ENCODE peak calls at places on chromosomes 12 and 14, in seven cellular contexts. One of them, this sample, is unnamed.

GRCh38 chr12:13154027-13154538 is 42.4 kb upstream of the EMP1 start:
- DNase-seq in aorta: no peak
- DNase-seq in psoas muscle: no peak
- DNase-seq in ovary: no peak
- DNase-seq in left ventricle myocardium inferior: no peak
- DNase-seq in neural progenitor cell: no peak
- DNase-seq in coronary artery: no peak
- DNase-seq in this sample: no peak

GRCh38 chr12:96297504-96297903 is 102.7 kb downstream of the CDK17 start:
- DNase-seq in aorta: no peak
- DNase-seq in psoas muscle: no peak
- DNase-seq in ovary: no peak
- DNase-seq in left ventricle myocardium inferior: no peak
- DNase-seq in neural progenitor cell: no peak
- DNase-seq in coronary artery: no peak
- DNase-seq in this sample: no peak

GRCh38 chr12:129750426-129750825 is 153.4 kb downstream of the TMEM132D start:
- DNase-seq in aorta: no peak
- DNase-seq in psoas muscle: no peak
- DNase-seq in ovary: no peak
- DNase-seq in left ventricle myocardium inferior: no peak
- DNase-seq in neural progenitor cell: no peak
- DNase-seq in coronary artery: no peak
- DNase-seq in this sample: no peak

GRCh38 chr12:126474703-126475102 is 1409.5 kb downstream of the AACS start:
- DNase-seq in aorta: no peak
- DNase-seq in psoas muscle: no peak
- DNase-seq in ovary: no peak
- DNase-seq in left ventricle myocardium inferior: no peak
- DNase-seq in neural progenitor cell: no peak
- DNase-seq in coronary artery: no peak
- DNase-seq in this sample: no peak

GRCh38 chr12:45878630-45879255 is 111.6 kb downstream of the SCAF11 start:
- DNase-seq in aorta: no peak
- DNase-seq in psoas muscle: no peak
- DNase-seq in ovary: no peak
- DNase-seq in left ventricle myocardium inferior: no peak
- DNase-seq in neural progenitor cell: no peak
- DNase-seq in coronary artery: no peak
- DNase-seq in this sample: no peak

GRCh38 chr12:123752046-123752445 is 10.1 kb upstream of the DNAH10 start:
- DNase-seq in aorta: no peak
- DNase-seq in psoas muscle: no peak
- DNase-seq in ovary: no peak
- DNase-seq in left ventricle myocardium inferior: no peak
- DNase-seq in neural progenitor cell: no peak
- DNase-seq in coronary artery: no peak
- DNase-seq in this sample: no peak

GRCh38 chr12:11324426-11324825 is 14.2 kb upstream of the PRB4 start:
- DNase-seq in aorta: no peak
- DNase-seq in psoas muscle: no peak
- DNase-seq in ovary: no peak
- DNase-seq in left ventricle myocardium inferior: no peak
- DNase-seq in neural progenitor cell: no peak
- DNase-seq in coronary artery: no peak
- DNase-seq in this sample: no peak

GRCh38 chr14:69141550-69141949 is 11.4 kb downstream of the DCAF5 start:
- DNase-seq in aorta: no peak
- DNase-seq in psoas muscle: no peak
- DNase-seq in ovary: no peak
- DNase-seq in left ventricle myocardium inferior: no peak
- DNase-seq in neural progenitor cell: no peak
- DNase-seq in coronary artery: no peak
- DNase-seq in this sample: no peak

GRCh38 chr14:104423715-104424405 is 155.7 kb upstream of the C14orf180 start:
- DNase-seq in aorta: no peak
- DNase-seq in psoas muscle: no peak
- DNase-seq in ovary: no peak
- DNase-seq in left ventricle myocardium inferior: no peak
- DNase-seq in neural progenitor cell: no peak
- DNase-seq in coronary artery: peak
- DNase-seq in this sample: no peak

GRCh38 chr14:104370256-104370870 is 209.2 kb upstream of the C14orf180 start:
- DNase-seq in aorta: peak
- DNase-seq in psoas muscle: peak
- DNase-seq in ovary: no peak
- DNase-seq in left ventricle myocardium inferior: no peak
- DNase-seq in neural progenitor cell: peak
- DNase-seq in coronary artery: no peak
- DNase-seq in this sample: no peak

GRCh38 chr12:5807538-5808219 is 137.4 kb downstream of the ANO2 start:
- DNase-seq in aorta: no peak
- DNase-seq in psoas muscle: no peak
- DNase-seq in ovary: no peak
- DNase-seq in left ventricle myocardium inferior: no peak
- DNase-seq in neural progenitor cell: no peak
- DNase-seq in coronary artery: no peak
- DNase-seq in this sample: no peak

GRCh38 chr14:61730756-61731373 is 31.4 kb upstream of the SNAPC1 start:
- DNase-seq in aorta: no peak
- DNase-seq in psoas muscle: no peak
- DNase-seq in ovary: no peak
- DNase-seq in left ventricle myocardium inferior: no peak
- DNase-seq in neural progenitor cell: no peak
- DNase-seq in coronary artery: no peak
- DNase-seq in this sample: no peak

GRCh38 chr12:116821291-116821690 is 60.0 kb downstream of the HRK start:
- DNase-seq in aorta: no peak
- DNase-seq in psoas muscle: no peak
- DNase-seq in ovary: peak
- DNase-seq in left ventricle myocardium inferior: no peak
- DNase-seq in neural progenitor cell: no peak
- DNase-seq in coronary artery: no peak
- DNase-seq in this sample: no peak

GRCh38 chr14:54353694-54354093 is 43.1 kb upstream of the CDKN3 start:
- DNase-seq in aorta: no peak
- DNase-seq in psoas muscle: no peak
- DNase-seq in ovary: no peak
- DNase-seq in left ventricle myocardium inferior: no peak
- DNase-seq in neural progenitor cell: no peak
- DNase-seq in coronary artery: no peak
- DNase-seq in this sample: no peak

GRCh38 chr14:54354096-54354495 is 42.7 kb upstream of the CDKN3 start:
- DNase-seq in aorta: no peak
- DNase-seq in psoas muscle: no peak
- DNase-seq in ovary: no peak
- DNase-seq in left ventricle myocardium inferior: no peak
- DNase-seq in neural progenitor cell: no peak
- DNase-seq in coronary artery: no peak
- DNase-seq in this sample: no peak

GRCh38 chr14:54354968-54355641 is 41.7 kb upstream of the CDKN3 start:
- DNase-seq in aorta: no peak
- DNase-seq in psoas muscle: no peak
- DNase-seq in ovary: no peak
- DNase-seq in left ventricle myocardium inferior: no peak
- DNase-seq in neural progenitor cell: no peak
- DNase-seq in coronary artery: no peak
- DNase-seq in this sample: no peak

GRCh38 chr14:54355698-54356097 is 41.1 kb upstream of the CDKN3 start:
- DNase-seq in aorta: no peak
- DNase-seq in psoas muscle: no peak
- DNase-seq in ovary: no peak
- DNase-seq in left ventricle myocardium inferior: no peak
- DNase-seq in neural progenitor cell: no peak
- DNase-seq in coronary artery: no peak
- DNase-seq in this sample: no peak

DNA sequence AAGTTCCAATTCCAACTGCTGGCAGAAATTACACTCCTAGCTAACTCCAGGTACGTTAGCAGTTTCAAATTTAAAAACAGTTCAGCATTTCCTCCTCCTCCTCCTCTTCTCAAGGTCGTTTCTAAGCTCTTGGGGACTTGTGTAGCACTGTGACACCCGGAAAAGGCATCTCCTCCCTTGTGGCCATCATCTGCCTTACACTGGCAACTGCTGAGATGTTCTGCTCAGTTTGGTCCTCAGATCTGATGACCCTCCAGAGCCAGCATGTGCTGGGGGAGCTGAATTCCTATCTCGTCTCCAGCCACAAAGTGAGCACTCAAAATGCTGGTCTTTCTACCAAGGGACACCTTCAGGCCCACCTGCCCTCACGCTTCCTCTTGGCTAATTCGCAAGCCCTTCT is 43.5 kb upstream of the CDKN3 start:
- DNase-seq in aorta: no peak
- DNase-seq in psoas muscle: no peak
- DNase-seq in ovary: no peak
- DNase-seq in left ventricle myocardium inferior: no peak
- DNase-seq in neural progenitor cell: no peak
- DNase-seq in coronary artery: no peak
- DNase-seq in this sample: no peak
- H3K4me3 ChIP-seq in aorta: no peak
- H3K4me3 ChIP-seq in psoas muscle: no peak
- H3K4me3 ChIP-seq in ovary: no peak
- H3K4me3 ChIP-seq in left ventricle myocardium inferior: no peak
- H3K4me3 ChIP-seq in neural progenitor cell: no peak
- H3K4me3 ChIP-seq in coronary artery: no peak
- H3K4me3 ChIP-seq in this sample: no peak

GRCh38 chr12:15688838-15689237 is 100.3 kb downstream of the EPS8 start:
- DNase-seq in aorta: peak
- DNase-seq in psoas muscle: no peak
- DNase-seq in ovary: no peak
- DNase-seq in left ventricle myocardium inferior: no peak
- DNase-seq in neural progenitor cell: peak
- DNase-seq in coronary artery: no peak
- DNase-seq in this sample: no peak

GRCh38 chr12:15690320-15690719 is 98.9 kb downstream of the EPS8 start:
- DNase-seq in aorta: no peak
- DNase-seq in psoas muscle: no peak
- DNase-seq in ovary: no peak
- DNase-seq in left ventricle myocardium inferior: no peak
- DNase-seq in neural progenitor cell: no peak
- DNase-seq in coronary artery: no peak
- DNase-seq in this sample: no peak

GRCh38 chr12:15689751-15690191 is 99.4 kb downstream of the EPS8 start:
- DNase-seq in aorta: no peak
- DNase-seq in psoas muscle: no peak
- DNase-seq in ovary: no peak
- DNase-seq in left ventricle myocardium inferior: no peak
- DNase-seq in neural progenitor cell: no peak
- DNase-seq in coronary artery: no peak
- DNase-seq in this sample: no peak

GRCh38 chr12:15687583-15687982 is 101.6 kb downstream of the EPS8 start:
- DNase-seq in aorta: no peak
- DNase-seq in psoas muscle: no peak
- DNase-seq in ovary: no peak
- DNase-seq in left ventricle myocardium inferior: no peak
- DNase-seq in neural progenitor cell: no peak
- DNase-seq in coronary artery: no peak
- DNase-seq in this sample: no peak

DNA sequence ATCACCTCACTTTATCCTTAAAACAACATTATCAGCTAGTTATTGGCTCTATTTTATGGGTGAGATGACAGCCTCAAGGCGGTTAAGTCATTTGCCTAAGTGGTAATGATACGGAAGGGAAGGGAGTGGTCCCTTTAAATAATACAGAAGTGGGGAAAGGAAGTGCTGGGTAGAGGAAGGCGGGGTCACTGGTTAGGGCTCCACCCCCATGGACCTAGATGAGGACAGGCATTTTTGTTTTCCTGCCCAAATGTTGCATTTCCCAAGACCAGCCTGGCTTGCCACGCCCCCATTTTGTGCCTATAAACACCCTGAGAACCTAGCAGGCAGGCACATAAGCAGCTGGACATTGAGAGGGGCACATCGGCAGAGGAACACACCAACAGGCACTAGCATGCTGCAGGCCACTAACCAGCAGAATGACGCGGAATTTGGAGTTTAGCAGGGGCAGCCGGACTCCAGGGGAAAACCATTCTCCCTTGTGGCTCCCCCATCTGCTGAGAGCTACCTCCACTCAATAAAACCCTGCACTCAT is 100.9 kb downstream of the EPS8 start:
- DNase-seq in aorta: peak
- DNase-seq in psoas muscle: peak
- DNase-seq in ovary: peak
- DNase-seq in left ventricle myocardium inferior: peak
- DNase-seq in neural progenitor cell: no peak
- DNase-seq in coronary artery: no peak
- DNase-seq in this sample: peak
- H3K27ac ChIP-seq in aorta: peak
- H3K27ac ChIP-seq in psoas muscle: no peak
- H3K27ac ChIP-seq in ovary: peak
- H3K27ac ChIP-seq in left ventricle myocardium inferior: peak
- H3K27ac ChIP-seq in neural progenitor cell: no peak
- H3K27ac ChIP-seq in coronary artery: peak
- H3K27ac ChIP-seq in this sample: no peak

DNA sequence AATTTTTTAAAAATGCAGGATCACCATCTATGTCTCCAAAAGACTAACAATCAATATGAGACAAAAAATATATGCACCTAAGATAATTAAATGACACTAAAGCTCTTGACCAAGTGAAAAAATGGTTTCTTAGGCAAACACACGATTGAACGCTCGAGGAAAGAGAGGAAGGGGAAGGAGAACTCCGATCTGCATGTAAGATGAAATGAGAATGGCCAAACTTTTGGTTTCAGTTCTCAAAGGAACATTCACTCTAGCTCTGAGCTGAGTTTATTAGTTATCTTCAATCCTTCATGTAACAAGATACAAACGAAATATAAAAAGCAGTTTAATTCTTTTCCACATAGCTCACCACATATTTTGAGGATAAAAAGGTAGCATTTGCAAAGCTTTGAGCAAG is 2.8 kb downstream of the DYRK4 start:
- DNase-seq in aorta: no peak
- DNase-seq in psoas muscle: no peak
- DNase-seq in ovary: no peak
- DNase-seq in left ventricle myocardium inferior: no peak
- DNase-seq in neural progenitor cell: no peak
- DNase-seq in coronary artery: no peak
- DNase-seq in this sample: no peak
- H3K4me3 ChIP-seq in aorta: no peak
- H3K4me3 ChIP-seq in psoas muscle: no peak
- H3K4me3 ChIP-seq in ovary: no peak
- H3K4me3 ChIP-seq in left ventricle myocardium inferior: no peak
- H3K4me3 ChIP-seq in neural progenitor cell: no peak
- H3K4me3 ChIP-seq in coronary artery: no peak
- H3K4me3 ChIP-seq in this sample: peak

GRCh38 chr12:109706398-109706746 is 7.3 kb upstream of the FAM222A start:
- DNase-seq in aorta: no peak
- DNase-seq in psoas muscle: no peak
- DNase-seq in ovary: no peak
- DNase-seq in left ventricle myocardium inferior: no peak
- DNase-seq in neural progenitor cell: no peak
- DNase-seq in coronary artery: no peak
- DNase-seq in this sample: no peak
- H3K27ac ChIP-seq in aorta: no peak
- H3K27ac ChIP-seq in psoas muscle: no peak
- H3K27ac ChIP-seq in ovary: no peak
- H3K27ac ChIP-seq in left ventricle myocardium inferior: no peak
- H3K27ac ChIP-seq in neural progenitor cell: no peak
- H3K27ac ChIP-seq in coronary artery: no peak
- H3K27ac ChIP-seq in this sample: no peak